ENCODE peak calls at places on chromosomes 12 and 14, in seven cellular contexts. One of them, this sample, is unnamed.

GRCh38 chr14:37864861-37865718 is 269.7 kb downstream of the TTC6 start:
- DNase-seq in activated B cell treated with CpG ODN at 0.5 μM for 24 hours: no peak
- DNase-seq in GDM1: no peak
- DNase-seq in foreskin fibroblast: peak; percentile 58
- DNase-seq in GM04503: peak; percentile 62
- DNase-seq in fibroblast of lung: peak; percentile 51
- DNase-seq in RPMI8226: no peak
- DNase-seq in this sample: no peak

GRCh38 chr12:49553512-49554088 is 14.3 kb downstream of the MCRS1 start:
- DNase-seq in activated B cell treated with CpG ODN at 0.5 μM for 24 hours: no peak
- DNase-seq in GDM1: no peak
- DNase-seq in foreskin fibroblast: no peak
- DNase-seq in GM04503: no peak
- DNase-seq in fibroblast of lung: no peak
- DNase-seq in RPMI8226: peak; percentile 77
- DNase-seq in this sample: no peak

GRCh38 chr14:33229269-33229924 is 290.7 kb downstream of the NPAS3 start:
- DNase-seq in activated B cell treated with CpG ODN at 0.5 μM for 24 hours: no peak
- DNase-seq in GDM1: no peak
- DNase-seq in foreskin fibroblast: no peak
- DNase-seq in GM04503: no peak
- DNase-seq in fibroblast of lung: peak; percentile 40
- DNase-seq in RPMI8226: peak; percentile 32
- DNase-seq in this sample: no peak

GRCh38 chr14:85531141-85531593 is 1.2 kb downstream of the FLRT2 start:
- DNase-seq in activated B cell treated with CpG ODN at 0.5 μM for 24 hours: no peak
- DNase-seq in GDM1: no peak
- DNase-seq in foreskin fibroblast: peak; percentile 75
- DNase-seq in GM04503: no peak
- DNase-seq in fibroblast of lung: peak; percentile 70
- DNase-seq in RPMI8226: no peak
- DNase-seq in this sample: peak; percentile 74

GRCh38 chr14:60106341-60106740 is 14.6 kb downstream of the PCNX4 start:
- DNase-seq in activated B cell treated with CpG ODN at 0.5 μM for 24 hours: no peak
- DNase-seq in GDM1: no peak
- DNase-seq in foreskin fibroblast: peak; percentile 54
- DNase-seq in GM04503: no peak
- DNase-seq in fibroblast of lung: peak; percentile 86
- DNase-seq in RPMI8226: no peak
- DNase-seq in this sample: peak; percentile 77

GRCh38 chr14:76090611-76091010 is 61.1 kb upstream of the GPATCH2L start:
- DNase-seq in activated B cell treated with CpG ODN at 0.5 μM for 24 hours: no peak
- DNase-seq in GDM1: no peak
- DNase-seq in foreskin fibroblast: peak; percentile 30
- DNase-seq in GM04503: no peak
- DNase-seq in fibroblast of lung: no peak
- DNase-seq in RPMI8226: no peak
- DNase-seq in this sample: no peak

GRCh38 chr12:29241821-29242591 is 92.9 kb downstream of the FAR2 start:
- DNase-seq in activated B cell treated with CpG ODN at 0.5 μM for 24 hours: no peak
- DNase-seq in GDM1: no peak
- DNase-seq in foreskin fibroblast: peak; percentile 88
- DNase-seq in GM04503: peak; percentile 76
- DNase-seq in fibroblast of lung: peak; percentile 89
- DNase-seq in RPMI8226: no peak
- DNase-seq in this sample: peak; percentile 67

GRCh38 chr12:129827102-129827873 is 76.5 kb downstream of the TMEM132D start:
- DNase-seq in activated B cell treated with CpG ODN at 0.5 μM for 24 hours: no peak
- DNase-seq in GDM1: no peak
- DNase-seq in foreskin fibroblast: no peak
- DNase-seq in GM04503: no peak
- DNase-seq in fibroblast of lung: no peak
- DNase-seq in RPMI8226: no peak
- DNase-seq in this sample: no peak

GRCh38 chr14:47040490-47040889 is 388.9 kb upstream of the RPL10L start:
- DNase-seq in activated B cell treated with CpG ODN at 0.5 μM for 24 hours: no peak
- DNase-seq in GDM1: no peak
- DNase-seq in foreskin fibroblast: no peak
- DNase-seq in GM04503: no peak
- DNase-seq in fibroblast of lung: peak; percentile 14
- DNase-seq in RPMI8226: no peak
- DNase-seq in this sample: peak; percentile 50

GRCh38 chr12:90652280-90652679 is 302.7 kb downstream of the CCER1 start:
- DNase-seq in activated B cell treated with CpG ODN at 0.5 μM for 24 hours: no peak
- DNase-seq in GDM1: no peak
- DNase-seq in foreskin fibroblast: no peak
- DNase-seq in GM04503: no peak
- DNase-seq in fibroblast of lung: no peak
- DNase-seq in RPMI8226: no peak
- DNase-seq in this sample: no peak

GRCh38 chr12:110091136-110091711 is 32.9 kb upstream of the IFT81 start:
- DNase-seq in activated B cell treated with CpG ODN at 0.5 μM for 24 hours: no peak
- DNase-seq in GDM1: no peak
- DNase-seq in foreskin fibroblast: no peak
- DNase-seq in GM04503: no peak
- DNase-seq in fibroblast of lung: no peak
- DNase-seq in RPMI8226: no peak
- DNase-seq in this sample: no peak

GRCh38 chr14:63787995-63788946 is 60.4 kb upstream of the SGPP1 start:
- DNase-seq in activated B cell treated with CpG ODN at 0.5 μM for 24 hours: no peak
- DNase-seq in GDM1: no peak
- DNase-seq in foreskin fibroblast: no peak
- DNase-seq in GM04503: no peak
- DNase-seq in fibroblast of lung: no peak
- DNase-seq in RPMI8226: peak; percentile 23
- DNase-seq in this sample: no peak

GRCh38 chr14:53652068-53652467 is 304.6 kb downstream of the BMP4 start:
- DNase-seq in activated B cell treated with CpG ODN at 0.5 μM for 24 hours: no peak
- DNase-seq in GDM1: no peak
- DNase-seq in foreskin fibroblast: no peak
- DNase-seq in GM04503: no peak
- DNase-seq in fibroblast of lung: no peak
- DNase-seq in RPMI8226: no peak
- DNase-seq in this sample: no peak

GRCh38 chr12:80053048-80053790 is 46.1 kb upstream of the OTOGL start:
- DNase-seq in activated B cell treated with CpG ODN at 0.5 μM for 24 hours: no peak
- DNase-seq in GDM1: no peak
- DNase-seq in foreskin fibroblast: peak; percentile 89
- DNase-seq in GM04503: peak; percentile 71
- DNase-seq in fibroblast of lung: peak; percentile 96
- DNase-seq in RPMI8226: peak; percentile 57
- DNase-seq in this sample: peak; percentile 87

GRCh38 chr12:53623986-53624385 is 2.2 kb downstream of the ATF7 start:
- DNase-seq in activated B cell treated with CpG ODN at 0.5 μM for 24 hours: no peak
- DNase-seq in GDM1: no peak
- DNase-seq in foreskin fibroblast: peak; percentile 29
- DNase-seq in GM04503: no peak
- DNase-seq in fibroblast of lung: peak; percentile 69
- DNase-seq in RPMI8226: no peak
- DNase-seq in this sample: peak; percentile 27

GRCh38 chr14:77554207-77554606 is 55.6 kb upstream of the ISM2 start:
- DNase-seq in activated B cell treated with CpG ODN at 0.5 μM for 24 hours: no peak
- DNase-seq in GDM1: no peak
- DNase-seq in foreskin fibroblast: no peak
- DNase-seq in GM04503: no peak
- DNase-seq in fibroblast of lung: no peak
- DNase-seq in RPMI8226: no peak
- DNase-seq in this sample: no peak

GRCh38 chr12:67327466-67327865 is 58.3 kb downstream of the CAND1 start:
- DNase-seq in activated B cell treated with CpG ODN at 0.5 μM for 24 hours: no peak
- DNase-seq in GDM1: no peak
- DNase-seq in foreskin fibroblast: no peak
- DNase-seq in GM04503: no peak
- DNase-seq in fibroblast of lung: no peak
- DNase-seq in RPMI8226: no peak
- DNase-seq in this sample: no peak

This sample was measured in brain microvascular endothelial cell.